ENCODE peak calls at places on chromosomes 13 and 19, in seven cellular contexts. One of them, this sample, is unnamed.

GRCh38 chr13:22848539-22849052 is 332.2 kb upstream of the SGCG start:
- DNase-seq in GM12865: no peak
- DNase-seq in stimulated activated CD4-positive, alpha-beta T cell treated with anti-CD3 and anti-CD28 coated beads, Interleukin-2, amount 100 ng/mL, for 48 hours: no peak
- DNase-seq in NCI-H1417: no peak
- DNase-seq in iPS-NIHi11: peak; percentile 81
- DNase-seq in posterior cingulate gyrus: no peak
- DNase-seq in DMS 273 treated with DMSO at 0.1 percent for 48 hours: no peak
- DNase-seq in this sample: no peak

GRCh38 chr13:28495586-28496564 is 947 bp upstream of the FLT1 start:
- DNase-seq in GM12865: no peak
- DNase-seq in stimulated activated CD4-positive, alpha-beta T cell treated with anti-CD3 and anti-CD28 coated beads, Interleukin-2, amount 100 ng/mL, for 48 hours: no peak
- DNase-seq in NCI-H1417: no peak
- DNase-seq in iPS-NIHi11: no peak
- DNase-seq in posterior cingulate gyrus: no peak
- DNase-seq in DMS 273 treated with DMSO at 0.1 percent for 48 hours: no peak
- DNase-seq in this sample: no peak

GRCh38 chr13:48504606-48505369 is 28.1 kb downstream of the RCBTB2 start:
- DNase-seq in GM12865: peak; percentile 68
- DNase-seq in stimulated activated CD4-positive, alpha-beta T cell treated with anti-CD3 and anti-CD28 coated beads, Interleukin-2, amount 100 ng/mL, for 48 hours: no peak
- DNase-seq in NCI-H1417: no peak
- DNase-seq in iPS-NIHi11: no peak
- DNase-seq in posterior cingulate gyrus: no peak
- DNase-seq in DMS 273 treated with DMSO at 0.1 percent for 48 hours: no peak
- DNase-seq in this sample: no peak

GRCh38 chr13:77696863-77697207 is 652 bp upstream of the SLAIN1 start:
- DNase-seq in GM12865: no peak
- DNase-seq in stimulated activated CD4-positive, alpha-beta T cell treated with anti-CD3 and anti-CD28 coated beads, Interleukin-2, amount 100 ng/mL, for 48 hours: no peak
- DNase-seq in NCI-H1417: no peak
- DNase-seq in iPS-NIHi11: no peak
- DNase-seq in posterior cingulate gyrus: no peak
- DNase-seq in DMS 273 treated with DMSO at 0.1 percent for 48 hours: no peak
- DNase-seq in this sample: no peak

GRCh38 chr13:61774903-61775302 is 359.3 kb upstream of the PCDH20 start:
- DNase-seq in GM12865: no peak
- DNase-seq in stimulated activated CD4-positive, alpha-beta T cell treated with anti-CD3 and anti-CD28 coated beads, Interleukin-2, amount 100 ng/mL, for 48 hours: no peak
- DNase-seq in NCI-H1417: no peak
- DNase-seq in iPS-NIHi11: no peak
- DNase-seq in posterior cingulate gyrus: no peak
- DNase-seq in DMS 273 treated with DMSO at 0.1 percent for 48 hours: no peak
- DNase-seq in this sample: no peak

GRCh38 chr13:99321709-99322108 is 14.5 kb upstream of the GPR183 start:
- DNase-seq in GM12865: no peak
- DNase-seq in stimulated activated CD4-positive, alpha-beta T cell treated with anti-CD3 and anti-CD28 coated beads, Interleukin-2, amount 100 ng/mL, for 48 hours: no peak
- DNase-seq in NCI-H1417: no peak
- DNase-seq in iPS-NIHi11: no peak
- DNase-seq in posterior cingulate gyrus: no peak
- DNase-seq in DMS 273 treated with DMSO at 0.1 percent for 48 hours: no peak
- DNase-seq in this sample: no peak

GRCh38 chr13:50382511-50382910 is 367.3 kb downstream of the KCNRG start:
- DNase-seq in GM12865: no peak
- DNase-seq in stimulated activated CD4-positive, alpha-beta T cell treated with anti-CD3 and anti-CD28 coated beads, Interleukin-2, amount 100 ng/mL, for 48 hours: no peak
- DNase-seq in NCI-H1417: no peak
- DNase-seq in iPS-NIHi11: no peak
- DNase-seq in posterior cingulate gyrus: no peak
- DNase-seq in DMS 273 treated with DMSO at 0.1 percent for 48 hours: no peak
- DNase-seq in this sample: no peak

GRCh38 chr13:24613755-24614154 is 66.5 kb upstream of the ATP12A start:
- DNase-seq in GM12865: no peak
- DNase-seq in stimulated activated CD4-positive, alpha-beta T cell treated with anti-CD3 and anti-CD28 coated beads, Interleukin-2, amount 100 ng/mL, for 48 hours: no peak
- DNase-seq in NCI-H1417: no peak
- DNase-seq in iPS-NIHi11: no peak
- DNase-seq in posterior cingulate gyrus: no peak
- DNase-seq in DMS 273 treated with DMSO at 0.1 percent for 48 hours: no peak
- DNase-seq in this sample: no peak

GRCh38 chr19:38989066-38989605 is 13.6 kb upstream of the FBXO17 start:
- DNase-seq in GM12865: no peak
- DNase-seq in stimulated activated CD4-positive, alpha-beta T cell treated with anti-CD3 and anti-CD28 coated beads, Interleukin-2, amount 100 ng/mL, for 48 hours: no peak
- DNase-seq in NCI-H1417: peak; percentile 6
- DNase-seq in iPS-NIHi11: peak; percentile 77
- DNase-seq in posterior cingulate gyrus: no peak
- DNase-seq in DMS 273 treated with DMSO at 0.1 percent for 48 hours: peak; percentile 57
- DNase-seq in this sample: no peak

GRCh38 chr19:47315125-47315821 is 5.6 kb downstream of the C5AR1 start:
- DNase-seq in GM12865: no peak
- DNase-seq in stimulated activated CD4-positive, alpha-beta T cell treated with anti-CD3 and anti-CD28 coated beads, Interleukin-2, amount 100 ng/mL, for 48 hours: no peak
- DNase-seq in NCI-H1417: no peak
- DNase-seq in iPS-NIHi11: peak; percentile 27
- DNase-seq in posterior cingulate gyrus: no peak
- DNase-seq in DMS 273 treated with DMSO at 0.1 percent for 48 hours: no peak
- DNase-seq in this sample: no peak

GRCh38 chr19:3116621-3117020 is 19.2 kb upstream of the GNA15 start:
- DNase-seq in GM12865: no peak
- DNase-seq in stimulated activated CD4-positive, alpha-beta T cell treated with anti-CD3 and anti-CD28 coated beads, Interleukin-2, amount 100 ng/mL, for 48 hours: no peak
- DNase-seq in NCI-H1417: no peak
- DNase-seq in iPS-NIHi11: no peak
- DNase-seq in posterior cingulate gyrus: no peak
- DNase-seq in DMS 273 treated with DMSO at 0.1 percent for 48 hours: no peak
- DNase-seq in this sample: no peak

GRCh38 chr13:111034811-111035210 is 80.3 kb upstream of the ARHGEF7 start:
- DNase-seq in GM12865: no peak
- DNase-seq in stimulated activated CD4-positive, alpha-beta T cell treated with anti-CD3 and anti-CD28 coated beads, Interleukin-2, amount 100 ng/mL, for 48 hours: no peak
- DNase-seq in NCI-H1417: no peak
- DNase-seq in iPS-NIHi11: no peak
- DNase-seq in posterior cingulate gyrus: no peak
- DNase-seq in DMS 273 treated with DMSO at 0.1 percent for 48 hours: no peak
- DNase-seq in this sample: no peak

GRCh38 chr13:97567510-97568243 is 133.7 kb downstream of the RAP2A start:
- DNase-seq in GM12865: peak; percentile 68
- DNase-seq in stimulated activated CD4-positive, alpha-beta T cell treated with anti-CD3 and anti-CD28 coated beads, Interleukin-2, amount 100 ng/mL, for 48 hours: no peak
- DNase-seq in NCI-H1417: no peak
- DNase-seq in iPS-NIHi11: peak; percentile 62
- DNase-seq in posterior cingulate gyrus: peak; percentile 76
- DNase-seq in DMS 273 treated with DMSO at 0.1 percent for 48 hours: no peak
- DNase-seq in this sample: no peak

GRCh38 chr19:7982651-7983099 is 22.8 kb downstream of the ELAVL1 start:
- DNase-seq in GM12865: no peak
- DNase-seq in stimulated activated CD4-positive, alpha-beta T cell treated with anti-CD3 and anti-CD28 coated beads, Interleukin-2, amount 100 ng/mL, for 48 hours: no peak
- DNase-seq in NCI-H1417: no peak
- DNase-seq in iPS-NIHi11: no peak
- DNase-seq in posterior cingulate gyrus: no peak
- DNase-seq in DMS 273 treated with DMSO at 0.1 percent for 48 hours: no peak
- DNase-seq in this sample: no peak

GRCh38 chr13:37198629-37199028 is 93.2 kb upstream of the CSNK1A1L start:
- DNase-seq in GM12865: no peak
- DNase-seq in stimulated activated CD4-positive, alpha-beta T cell treated with anti-CD3 and anti-CD28 coated beads, Interleukin-2, amount 100 ng/mL, for 48 hours: no peak
- DNase-seq in NCI-H1417: no peak
- DNase-seq in iPS-NIHi11: peak; percentile 33
- DNase-seq in posterior cingulate gyrus: no peak
- DNase-seq in DMS 273 treated with DMSO at 0.1 percent for 48 hours: no peak
- DNase-seq in this sample: no peak

GRCh38 chr13:97559981-97560380 is 126.0 kb downstream of the RAP2A start:
- DNase-seq in GM12865: no peak
- DNase-seq in stimulated activated CD4-positive, alpha-beta T cell treated with anti-CD3 and anti-CD28 coated beads, Interleukin-2, amount 100 ng/mL, for 48 hours: no peak
- DNase-seq in NCI-H1417: peak; percentile 95
- DNase-seq in iPS-NIHi11: no peak
- DNase-seq in posterior cingulate gyrus: no peak
- DNase-seq in DMS 273 treated with DMSO at 0.1 percent for 48 hours: no peak
- DNase-seq in this sample: no peak

GRCh38 chr19:46904114-46905060 is 43.6 kb downstream of the ARHGAP35 start:
- DNase-seq in GM12865: no peak
- DNase-seq in stimulated activated CD4-positive, alpha-beta T cell treated with anti-CD3 and anti-CD28 coated beads, Interleukin-2, amount 100 ng/mL, for 48 hours: no peak
- DNase-seq in NCI-H1417: no peak
- DNase-seq in iPS-NIHi11: no peak
- DNase-seq in posterior cingulate gyrus: peak; percentile 76
- DNase-seq in DMS 273 treated with DMSO at 0.1 percent for 48 hours: no peak
- DNase-seq in this sample: no peak

GRCh38 chr13:35518337-35518736 is 41.8 kb upstream of the MAB21L1 start:
- DNase-seq in GM12865: no peak
- DNase-seq in stimulated activated CD4-positive, alpha-beta T cell treated with anti-CD3 and anti-CD28 coated beads, Interleukin-2, amount 100 ng/mL, for 48 hours: no peak
- DNase-seq in NCI-H1417: no peak
- DNase-seq in iPS-NIHi11: no peak
- DNase-seq in posterior cingulate gyrus: no peak
- DNase-seq in DMS 273 treated with DMSO at 0.1 percent for 48 hours: no peak
- DNase-seq in this sample: no peak

GRCh38 chr13:26964278-26965057 is 203.9 kb upstream of the GPR12 start:
- DNase-seq in GM12865: no peak
- DNase-seq in stimulated activated CD4-positive, alpha-beta T cell treated with anti-CD3 and anti-CD28 coated beads, Interleukin-2, amount 100 ng/mL, for 48 hours: no peak
- DNase-seq in NCI-H1417: peak; percentile 6
- DNase-seq in iPS-NIHi11: no peak
- DNase-seq in posterior cingulate gyrus: no peak
- DNase-seq in DMS 273 treated with DMSO at 0.1 percent for 48 hours: peak; percentile 61
- DNase-seq in this sample: no peak

GRCh38 chr13:110507678-110508381 is 53.7 kb downstream of the RAB20 start:
- DNase-seq in GM12865: no peak
- DNase-seq in stimulated activated CD4-positive, alpha-beta T cell treated with anti-CD3 and anti-CD28 coated beads, Interleukin-2, amount 100 ng/mL, for 48 hours: no peak
- DNase-seq in NCI-H1417: no peak
- DNase-seq in iPS-NIHi11: no peak
- DNase-seq in posterior cingulate gyrus: no peak
- DNase-seq in DMS 273 treated with DMSO at 0.1 percent for 48 hours: no peak
- DNase-seq in this sample: no peak

GRCh38 chr19:10927691-10928562 is 512 bp downstream of the YIPF2 start:
- DNase-seq in GM12865: no peak
- DNase-seq in stimulated activated CD4-positive, alpha-beta T cell treated with anti-CD3 and anti-CD28 coated beads, Interleukin-2, amount 100 ng/mL, for 48 hours: no peak
- DNase-seq in NCI-H1417: no peak
- DNase-seq in iPS-NIHi11: peak; percentile 9
- DNase-seq in posterior cingulate gyrus: peak; percentile 54
- DNase-seq in DMS 273 treated with DMSO at 0.1 percent for 48 hours: no peak
- DNase-seq in this sample: no peak

GRCh38 chr13:111044087-111044830 is 70.9 kb upstream of the ARHGEF7 start:
- DNase-seq in GM12865: no peak
- DNase-seq in stimulated activated CD4-positive, alpha-beta T cell treated with anti-CD3 and anti-CD28 coated beads, Interleukin-2, amount 100 ng/mL, for 48 hours: no peak
- DNase-seq in NCI-H1417: no peak
- DNase-seq in iPS-NIHi11: no peak
- DNase-seq in posterior cingulate gyrus: no peak
- DNase-seq in DMS 273 treated with DMSO at 0.1 percent for 48 hours: no peak
- DNase-seq in this sample: no peak

GRCh38 chr13:111911754-111912452 is 155.0 kb upstream of the SOX1 start:
- DNase-seq in GM12865: no peak
- DNase-seq in stimulated activated CD4-positive, alpha-beta T cell treated with anti-CD3 and anti-CD28 coated beads, Interleukin-2, amount 100 ng/mL, for 48 hours: no peak
- DNase-seq in NCI-H1417: peak; percentile 53
- DNase-seq in iPS-NIHi11: no peak
- DNase-seq in posterior cingulate gyrus: peak; percentile 39
- DNase-seq in DMS 273 treated with DMSO at 0.1 percent for 48 hours: no peak
- DNase-seq in this sample: no peak

GRCh38 chr19:17394891-17395415 is 957 bp upstream of the CCDC194 start:
- DNase-seq in GM12865: peak; percentile 75
- DNase-seq in stimulated activated CD4-positive, alpha-beta T cell treated with anti-CD3 and anti-CD28 coated beads, Interleukin-2, amount 100 ng/mL, for 48 hours: peak; percentile 81
- DNase-seq in NCI-H1417: no peak
- DNase-seq in iPS-NIHi11: peak; percentile 79
- DNase-seq in posterior cingulate gyrus: peak; percentile 79
- DNase-seq in DMS 273 treated with DMSO at 0.1 percent for 48 hours: no peak
- DNase-seq in this sample: no peak

GRCh38 chr19:2096543-2097329 is at the start of gene IZUMO4:
- DNase-seq in GM12865: peak; percentile 99
- DNase-seq in stimulated activated CD4-positive, alpha-beta T cell treated with anti-CD3 and anti-CD28 coated beads, Interleukin-2, amount 100 ng/mL, for 48 hours: peak; percentile 100
- DNase-seq in NCI-H1417: peak; percentile 99
- DNase-seq in iPS-NIHi11: peak; percentile 99
- DNase-seq in posterior cingulate gyrus: peak; percentile 100
- DNase-seq in DMS 273 treated with DMSO at 0.1 percent for 48 hours: peak; percentile 98
- DNase-seq in this sample: peak; percentile 99

GRCh38 chr13:77544365-77544764 is 8.9 kb downstream of the SCEL start:
- DNase-seq in GM12865: no peak
- DNase-seq in stimulated activated CD4-positive, alpha-beta T cell treated with anti-CD3 and anti-CD28 coated beads, Interleukin-2, amount 100 ng/mL, for 48 hours: no peak
- DNase-seq in NCI-H1417: no peak
- DNase-seq in iPS-NIHi11: peak; percentile 33
- DNase-seq in posterior cingulate gyrus: peak; percentile 58
- DNase-seq in DMS 273 treated with DMSO at 0.1 percent for 48 hours: peak; percentile 37
- DNase-seq in this sample: peak; percentile 19

This sample was measured in COR-L47.